ENCODE peak calls at places on chromosome 13, in nine cellular contexts. H, S, C, T, W, K, F, U and Y are unnamed samples.

GRCh38 chr13:42396501-42396900 is 124.5 kb downstream of the AKAP11 start:
- DNase-seq in H (no peak), S (no peak), C (no peak), T (no peak), W (no peak), K (no peak), F (no peak), U (no peak), Y (no peak)

GRCh38 chr13:103788061-103788652 is 721.9 kb upstream of the SLC10A2 start:
- DNase-seq in H (peak), S (no peak), C (no peak), T (no peak), W (peak), K (no peak), F (peak), U (no peak), Y (no peak)

GRCh38 chr13:19782049-19782726 is 557 bp downstream of the PSPC1 start:
- DNase-seq in H (peak), S (peak), C (peak), T (peak), W (peak), K (peak), F (peak), U (peak), Y (peak)

GRCh38 chr13:114039471-114040141 is 65.7 kb upstream of the C13orf46 start:
- DNase-seq in H (no peak), S (no peak), C (no peak), T (no peak), W (no peak), K (no peak), F (no peak), U (no peak), Y (no peak)

GRCh38 chr13:44276061-44276460 is 97.6 kb upstream of the SERP2 start:
- DNase-seq in H (no peak), S (no peak), C (no peak), T (no peak), W (no peak), K (no peak), F (no peak), U (no peak), Y (no peak)

GRCh38 chr13:99971576-99972189 is at the start of gene ZIC5:
- DNase-seq in H (no peak), S (no peak), C (no peak), T (no peak), W (peak), K (no peak), F (no peak), U (no peak), Y (no peak)

GRCh38 chr13:35882722-35883497 is 248.3 kb downstream of the DCLK1 start:
- DNase-seq in H (no peak), S (no peak), C (no peak), T (no peak), W (peak), K (no peak), F (peak), U (no peak), Y (no peak)

GRCh38 chr13:45503658-45504057 is 38.9 kb downstream of the COG3 start:
- DNase-seq in H (no peak), S (no peak), C (no peak), T (no peak), W (no peak), K (no peak), F (no peak), U (no peak), Y (no peak)

GRCh38 chr13:99812611-99813010 is 159.0 kb downstream of the ZIC5 start:
- DNase-seq in H (no peak), S (no peak), C (no peak), T (peak), W (no peak), K (no peak), F (no peak), U (no peak), Y (peak)

GRCh38 chr13:33797622-33798021 is 20.3 kb upstream of the RFC3 start:
- DNase-seq in H (peak), S (no peak), C (no peak), T (peak), W (no peak), K (peak), F (peak), U (no peak), Y (no peak)

GRCh38 chr13:37640499-37640898 is 41.9 kb upstream of the POSTN start:
- DNase-seq in H (peak), S (no peak), C (no peak), T (peak), W (peak), K (no peak), F (peak), U (no peak), Y (peak)

DNA sequence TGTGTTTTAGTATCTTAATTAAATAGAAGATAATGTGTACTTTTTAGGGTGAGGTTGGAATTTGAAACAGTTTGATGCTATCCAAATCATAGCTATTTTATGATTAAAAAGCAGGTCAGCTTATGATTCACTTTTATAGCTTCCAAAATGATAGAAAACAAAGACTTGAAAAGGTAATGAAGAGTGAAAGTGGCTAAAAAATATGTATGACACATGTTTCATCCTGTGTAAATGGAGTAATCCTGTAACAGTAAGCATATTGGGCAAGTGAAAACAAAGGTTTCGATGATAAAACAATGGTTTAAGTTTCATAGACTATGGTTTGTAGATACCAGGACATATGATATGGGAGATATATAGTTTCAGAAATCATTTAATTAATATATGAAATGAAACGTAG is 456.2 kb downstream of the PCDH20 start:
- DNase-seq in H (no peak), S (no peak), C (no peak), T (no peak), W (no peak), K (no peak), F (no peak), U (no peak), Y (no peak)
- TF ChIP-seq CTCF in H (no peak), S (no peak), C (no peak), T (no peak), W (no peak), K (no peak), F (no peak), U (no peak), Y (no peak)

GRCh38 chr13:96982672-96983071 is 11.6 kb downstream of the OXGR1 start:
- DNase-seq in H (peak), S (no peak), C (no peak), T (no peak), W (no peak), K (no peak), F (no peak), U (no peak), Y (no peak)

GRCh38 chr13:96988441-96988840 is 5.8 kb downstream of the OXGR1 start:
- DNase-seq in H (no peak), S (no peak), C (no peak), T (no peak), W (no peak), K (no peak), F (no peak), U (no peak), Y (no peak)

DNA sequence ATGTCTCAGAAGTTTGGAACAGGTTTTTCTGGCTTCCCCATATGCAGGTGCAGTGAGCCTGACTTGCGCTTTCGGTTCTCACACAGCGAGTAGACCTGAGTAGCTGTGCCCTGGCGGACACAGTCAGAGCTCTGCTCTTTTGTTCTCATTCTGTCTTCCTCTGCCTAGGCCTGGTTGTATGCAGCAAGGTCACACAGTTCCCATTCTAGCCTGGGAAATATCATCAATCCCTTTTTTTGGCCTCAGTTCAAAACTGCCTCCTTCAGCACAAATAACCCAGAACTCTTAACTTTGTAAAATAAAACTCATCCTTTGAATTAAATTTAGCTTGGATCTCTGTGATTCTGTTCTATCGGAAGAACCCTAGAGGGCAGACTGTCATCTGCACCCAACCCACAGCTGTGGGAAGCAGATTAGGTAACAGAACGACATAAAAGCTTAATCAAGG is 10.2 kb downstream of the OXGR1 start:
- DNase-seq in H (peak), S (no peak), C (no peak), T (no peak), W (peak), K (peak), F (no peak), U (no peak), Y (no peak)
- TF ChIP-seq CTCF in H (peak), S (no peak), C (no peak), T (no peak), W (peak), K (peak), F (no peak), U (no peak), Y (peak)

GRCh38 chr13:52846567-52847321 is 1.7 kb downstream of the PCDH8 start:
- DNase-seq in H (peak), S (no peak), C (no peak), T (no peak), W (peak), K (no peak), F (peak), U (no peak), Y (no peak)

GRCh38 chr13:52847682-52848432 is 583 bp downstream of the PCDH8 start:
- DNase-seq in H (no peak), S (no peak), C (no peak), T (no peak), W (peak), K (no peak), F (no peak), U (no peak), Y (no peak)

GRCh38 chr13:52847322-52847681 is 1.1 kb downstream of the PCDH8 start:
- DNase-seq in H (no peak), S (no peak), C (no peak), T (no peak), W (no peak), K (no peak), F (no peak), U (no peak), Y (no peak)

GRCh38 chr13:52845334-52845761 is 3.1 kb downstream of the PCDH8 start:
- DNase-seq in H (no peak), S (no peak), C (no peak), T (no peak), W (peak), K (no peak), F (no peak), U (no peak), Y (no peak)

DNA sequence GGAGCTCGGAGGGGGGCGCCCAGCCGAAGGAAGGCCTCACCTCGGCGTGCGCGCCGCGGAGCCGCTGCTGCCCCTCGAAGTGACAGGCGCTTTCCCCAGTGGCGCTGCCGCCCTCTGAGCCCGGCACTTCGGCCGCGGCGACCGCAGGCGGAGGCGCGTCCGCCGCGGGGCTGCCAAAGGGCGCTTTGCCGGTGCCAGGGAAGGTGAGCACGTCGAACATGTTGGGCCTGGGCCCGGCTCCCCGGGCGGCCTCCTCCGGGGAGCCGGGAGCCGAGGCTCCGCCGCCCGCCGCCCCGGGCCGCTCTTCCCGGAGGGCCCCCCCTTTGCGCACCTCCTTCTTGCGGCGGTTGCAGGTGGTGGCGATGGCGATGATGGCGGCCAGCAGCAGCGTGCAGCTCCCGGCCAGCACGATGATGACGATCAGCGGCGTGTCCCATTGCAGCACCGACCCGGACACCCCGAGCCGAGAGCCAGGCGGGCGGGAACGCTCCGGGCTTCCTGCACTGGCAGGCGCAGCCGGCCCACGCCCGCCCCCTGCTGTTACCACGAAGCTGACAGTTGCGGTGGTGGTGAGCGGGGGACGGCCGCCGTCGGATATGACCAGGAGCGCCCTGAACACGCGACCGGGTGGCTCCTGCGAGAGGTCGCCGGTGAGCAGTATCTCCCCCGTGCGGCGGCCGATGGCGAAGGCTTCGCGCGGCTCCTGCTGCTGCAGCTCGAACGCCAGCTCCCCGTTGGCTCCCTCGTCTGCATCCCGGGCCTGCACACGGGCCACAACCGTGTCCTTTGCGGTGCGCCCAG is 2.5 kb downstream of the PCDH8 start:
- DNase-seq in H (peak), S (no peak), C (no peak), T (no peak), W (peak), K (no peak), F (peak), U (no peak), Y (no peak)
- TF ChIP-seq CTCF in H (no peak), S (no peak), C (no peak), T (no peak), W (peak), K (no peak), F (no peak), U (no peak), Y (peak)

GRCh38 chr13:50993371-50993770 is 83.8 kb downstream of the RNASEH2B start:
- DNase-seq in H (no peak), S (no peak), C (no peak), T (no peak), W (no peak), K (no peak), F (no peak), U (no peak), Y (no peak)

GRCh38 chr13:50990050-50990449 is 80.5 kb downstream of the RNASEH2B start:
- DNase-seq in H (no peak), S (no peak), C (no peak), T (no peak), W (no peak), K (no peak), F (no peak), U (no peak), Y (no peak)

GRCh38 chr13:50990540-50991506 is 81.2 kb downstream of the RNASEH2B start:
- DNase-seq in H (peak), S (no peak), C (no peak), T (peak), W (peak), K (no peak), F (peak), U (peak), Y (no peak)

GRCh38 chr13:50991624-50992610 is 82.3 kb downstream of the RNASEH2B start:
- DNase-seq in H (no peak), S (no peak), C (no peak), T (no peak), W (peak), K (peak), F (no peak), U (no peak), Y (no peak)

GRCh38 chr13:50989476-50989875 is 79.9 kb downstream of the RNASEH2B start:
- DNase-seq in H (peak), S (no peak), C (no peak), T (no peak), W (peak), K (no peak), F (peak), U (peak), Y (no peak)
- TF ChIP-seq CTCF in H (peak), S (no peak), C (no peak), T (no peak), W (no peak), K (no peak), F (peak), U (no peak), Y (peak)

GRCh38 chr13:95251641-95252040 is 49.6 kb downstream of the ABCC4 start:
- DNase-seq in H (no peak), S (no peak), C (no peak), T (no peak), W (no peak), K (no peak), F (no peak), U (no peak), Y (no peak)

GRCh38 chr13:95255072-95255732 is 46.0 kb downstream of the ABCC4 start:
- DNase-seq in H (no peak), S (no peak), C (no peak), T (no peak), W (no peak), K (no peak), F (no peak), U (no peak), Y (no peak)

GRCh38 chr13:95254341-95254740 is 46.9 kb downstream of the ABCC4 start:
- DNase-seq in H (no peak), S (no peak), C (no peak), T (no peak), W (no peak), K (no peak), F (no peak), U (no peak), Y (peak)

GRCh38 chr13:95250961-95251360 is 50.3 kb downstream of the ABCC4 start:
- DNase-seq in H (no peak), S (no peak), C (no peak), T (no peak), W (no peak), K (no peak), F (no peak), U (no peak), Y (no peak)

DNA sequence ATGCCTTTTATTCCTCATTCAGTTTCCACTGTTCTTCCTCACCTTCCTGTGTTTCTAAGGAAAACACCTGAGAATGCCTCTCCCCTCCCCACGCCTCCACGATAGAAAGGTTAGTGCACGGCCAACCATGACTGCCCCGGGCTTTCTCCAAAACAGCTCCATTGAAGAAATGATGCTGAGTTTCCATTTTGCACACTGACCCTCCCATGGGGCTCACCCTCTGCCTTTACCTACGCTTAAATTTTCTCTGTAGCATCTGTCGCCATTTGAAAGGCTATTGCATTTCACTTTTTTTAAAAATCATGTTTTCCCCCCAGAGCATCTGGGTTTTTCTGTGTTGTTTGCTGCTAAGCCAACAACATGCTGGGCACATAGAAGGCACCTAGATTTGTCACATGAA is 48.2 kb downstream of the ABCC4 start:
- DNase-seq in H (no peak), S (no peak), C (no peak), T (no peak), W (no peak), K (no peak), F (no peak), U (no peak), Y (no peak)
- TF ChIP-seq CTCF in H (no peak), S (no peak), C (no peak), T (no peak), W (no peak), K (no peak), F (no peak), U (no peak), Y (no peak)

GRCh38 chr13:66689037-66689619 is 541.0 kb downstream of the PCDH9 start:
- DNase-seq in H (peak), S (no peak), C (no peak), T (no peak), W (no peak), K (no peak), F (peak), U (no peak), Y (no peak)
- TF ChIP-seq CTCF in H (peak), S (no peak), C (no peak), T (peak), W (peak), K (no peak), F (no peak), U (no peak), Y (peak)

GRCh38 chr13:60990032-60990733 is 425.5 kb downstream of the PCDH20 start:
- DNase-seq in H (no peak), S (no peak), C (no peak), T (no peak), W (no peak), K (no peak), F (no peak), U (no peak), Y (no peak)
- TF ChIP-seq CTCF in H (no peak), S (no peak), C (no peak), T (no peak), W (no peak), K (peak), F (no peak), U (no peak), Y (no peak)